ENCODE peak calls at places on chromosome X, in nine cellular contexts. J is GM12891; W is left lung; G is stimulated activated naive CD4-positive, alpha-beta T cell; O is fibroblast of the conjunctiva; T is NCI-H2081 treated with DMSO at 0.1 percent for 48 hours; I is heart left ventricle; Q is AG20443; K is Kasumi-1. V is an unnamed sample.

GRCh38 chrX:82163701-82164100 is 961.8 kb downstream of the SH3BGRL start:
- DNase-seq in J (no peak), Q (no peak), T (no peak), O (peak; percentile 10), W (no peak), G (no peak), I (no peak), K (no peak), V (no peak)

GRCh38 chrX:13223868-13224555 is 95.8 kb downstream of the ATXN3L start:
- DNase-seq in Q (peak; percentile 68), K (no peak), J (no peak), T (peak; percentile 86), I (no peak), O (peak; percentile 60), G (no peak), W (no peak), V (no peak)

GRCh38 chrX:17839269-17839668 is 21.8 kb downstream of the RAI2 start:
- DNase-seq in Q (no peak), O (no peak), K (no peak), J (no peak), G (no peak), W (no peak), I (no peak), T (no peak), V (no peak)

GRCh38 chrX:8284131-8284530 is 113.1 kb upstream of the VCX2 start:
- DNase-seq in I (no peak), G (no peak), Q (no peak), O (no peak), J (no peak), W (no peak), K (peak; percentile 10), T (no peak), V (no peak)

GRCh38 chrX:52819788-52820187 is 8.7 kb downstream of the XAGE5 start:
- DNase-seq in I (no peak), W (no peak), G (no peak), J (no peak), K (no peak), Q (no peak), O (no peak), T (no peak), V (no peak)

GRCh38 chrX:9911479-9911878 is 55.7 kb upstream of the CLDN34 start:
- DNase-seq in K (peak; percentile 25), O (no peak), G (no peak), I (no peak), W (no peak), J (no peak), Q (no peak), T (no peak), V (no peak)

GRCh38 chrX:70029790-70030189 is 19.9 kb downstream of the AWAT2 start:
- DNase-seq in O (no peak), K (no peak), Q (no peak), G (no peak), T (no peak), I (no peak), J (no peak), W (no peak), V (no peak)

GRCh38 chrX:41043950-41044349 is 41.3 kb upstream of the USP9X start:
- DNase-seq in J (no peak), T (no peak), O (peak; percentile 4), I (no peak), G (no peak), K (no peak), Q (peak; percentile 23), W (no peak), V (no peak)

GRCh38 chrX:16643160-16643559 is 6.8 kb upstream of the S100G start:
- DNase-seq in T (no peak), K (no peak), Q (peak; percentile 29), I (no peak), O (peak; percentile 17), G (no peak), W (no peak), J (no peak), V (no peak)

GRCh38 chrX:5965406-5965805 is 263.3 kb downstream of the NLGN4X start:
- DNase-seq in Q (no peak), J (no peak), W (no peak), G (no peak), T (no peak), K (no peak), I (no peak), O (no peak), V (no peak)

GRCh38 chrX:20267924-20268701 is 1.4 kb upstream of the RPS6KA3 start:
- DNase-seq in W (peak; percentile 62), K (no peak), G (no peak), J (peak; percentile 19), O (no peak), I (peak; percentile 49), Q (peak; percentile 18), T (no peak), V (no peak)

GRCh38 chrX:85084770-85085393 is 81.2 kb downstream of the APOOL start:
- DNase-seq in G (no peak), W (no peak), T (no peak), J (peak; percentile 7), O (peak; percentile 18), Q (peak; percentile 40), K (peak; percentile 24), I (no peak), V (no peak)

GRCh38 chrX:97673135-97673534 is 789.4 kb downstream of the RPA4 start:
- DNase-seq in K (no peak), T (no peak), W (no peak), J (no peak), I (no peak), Q (no peak), O (no peak), G (no peak), V (no peak)

GRCh38 chrX:124347242-124347641 is 879 bp downstream of the SH2D1A start:
- DNase-seq in Q (no peak), I (no peak), O (no peak), K (no peak), J (no peak), T (no peak), W (no peak), G (no peak), V (no peak)

GRCh38 chrX:48507246-48507645 is 1.5 kb upstream of the PORCN start:
- DNase-seq in Q (no peak), T (no peak), J (no peak), W (no peak), K (no peak), O (no peak), I (no peak), G (no peak), V (no peak)

GRCh38 chrX:114580336-114580735 is 3.5 kb upstream of the HTR2C start:
- DNase-seq in G (no peak), J (no peak), W (no peak), I (no peak), Q (no peak), K (no peak), T (no peak), O (no peak), V (no peak)

GRCh38 chrX:136210243-136210642 is 41.0 kb downstream of the MAP7D3 start:
- DNase-seq in I (no peak), O (no peak), K (peak; percentile 51), T (no peak), W (no peak), G (no peak), Q (no peak), J (no peak), V (no peak)

GRCh38 chrX:96611619-96612362 is 72.9 kb upstream of the DIAPH2 start:
- DNase-seq in T (no peak), W (no peak), I (no peak), J (no peak), K (no peak), G (no peak), Q (peak; percentile 43), O (peak; percentile 26), V (no peak)

GRCh38 chrX:6266041-6266440 is 37.4 kb upstream of the NLGN4X start:
- DNase-seq in O (no peak), T (no peak), G (no peak), K (no peak), J (no peak), Q (no peak), I (no peak), W (no peak), V (no peak)

GRCh38 chrX:23525531-23525930 is 141.8 kb upstream of the PRDX4 start:
- DNase-seq in Q (no peak), K (no peak), J (no peak), I (no peak), O (no peak), W (no peak), G (no peak), T (no peak), V (no peak)

GRCh38 chrX:27575565-27575964 is 14.6 kb upstream of the DCAF8L2 start:
- DNase-seq in T (no peak), J (no peak), K (no peak), O (no peak), G (no peak), I (no peak), Q (no peak), W (no peak), V (no peak)